ENCODE peak calls at places on chromosomes 4 and X, in ten cellular contexts. X, Q, N, A, V, U, S, E, O and Z are unnamed samples.

GRCh38 chr4:137523329-137523728 is 9.0 kb downstream of the PCDH18 start:
- DNase-seq in X (no peak), Q (no peak), N (no peak), A (no peak), V (no peak), U (no peak), S (no peak), E (no peak), O (no peak), Z (no peak)

GRCh38 chr4:138181288-138181687 is 60.9 kb downstream of the SLC7A11 start:
- DNase-seq in X (peak; percentile 78), Q (no peak), N (no peak), A (no peak), V (peak; percentile 29), U (no peak), S (no peak), E (no peak), O (peak; percentile 73), Z (no peak)

GRCh38 chr4:77015390-77015789 is 60.4 kb downstream of the CCNI start:
- DNase-seq in X (no peak), Q (no peak), N (no peak), A (no peak), V (no peak), U (no peak), S (no peak), E (no peak), O (no peak), Z (peak; percentile 32)

GRCh38 chr4:97994765-97995465 is 148.4 kb downstream of the STPG2 start:
- DNase-seq in X (no peak), Q (no peak), N (no peak), A (no peak), V (no peak), U (no peak), S (no peak), E (no peak), O (no peak), Z (peak; percentile 86)

GRCh38 chr4:37723067-37723466 is 36.9 kb upstream of the RELL1 start:
- DNase-seq in X (no peak), Q (no peak), N (no peak), A (no peak), V (no peak), U (no peak), S (no peak), E (no peak), O (no peak), Z (no peak)

GRCh38 chr4:176549161-176549865 is 229.5 kb downstream of the SPCS3 start:
- DNase-seq in X (no peak), Q (no peak), N (no peak), A (no peak), V (no peak), U (no peak), S (no peak), E (no peak), O (peak; percentile 18), Z (peak; percentile 85)

GRCh38 chrX:6990552-6991193 is 156.8 kb upstream of the STS start:
- DNase-seq in X (no peak), Q (no peak), N (no peak), A (no peak), V (no peak), U (no peak), S (no peak), E (no peak), O (no peak), Z (peak; percentile 24)

GRCh38 chr4:157204634-157205244 is 15.8 kb upstream of the GRIA2 start:
- DNase-seq in X (peak; percentile 13), Q (peak; percentile 30), N (no peak), A (no peak), V (no peak), U (no peak), S (peak; percentile 56), E (peak; percentile 63), O (peak; percentile 24), Z (peak; percentile 14)

GRCh38 chrX:16711219-16712115 is 1.0 kb downstream of the CTPS2 start:
- DNase-seq in X (no peak), Q (peak; percentile 44), N (no peak), A (no peak), V (no peak), U (no peak), S (no peak), E (peak; percentile 30), O (no peak), Z (no peak)

GRCh38 chrX:51494409-51494808 is 2.0 kb downstream of the NUDT11 start:
- DNase-seq in X (peak; percentile 20), Q (no peak), N (no peak), A (no peak), V (no peak), U (no peak), S (no peak), E (no peak), O (peak; percentile 10), Z (no peak)

DNA sequence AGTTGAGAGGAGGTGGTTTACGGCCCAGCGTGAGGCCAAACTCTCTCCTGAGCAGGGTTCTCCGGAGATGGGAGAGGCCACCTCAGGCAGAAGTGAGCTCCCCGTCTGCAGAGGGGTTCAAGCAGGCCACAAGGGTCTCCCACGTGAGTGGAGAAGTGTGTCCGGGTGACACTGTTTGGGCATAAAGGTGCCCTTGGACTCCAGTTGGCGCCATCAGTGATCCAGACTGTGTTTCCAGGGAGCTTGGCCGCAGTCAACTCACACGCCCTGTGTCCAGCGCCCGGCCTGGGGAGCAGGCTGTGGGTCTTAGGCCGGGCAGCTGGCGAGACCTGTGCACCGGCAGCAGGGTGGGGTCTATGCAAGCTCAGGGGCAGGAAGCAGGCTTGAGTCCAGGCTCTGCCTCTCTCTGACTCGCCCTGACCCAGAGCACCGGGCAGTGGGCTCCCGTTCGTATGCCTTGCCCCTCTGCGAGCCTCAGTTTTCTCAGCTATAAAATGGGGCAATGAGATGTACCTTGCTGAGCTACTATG is 24.6 kb upstream of the HTRA3 start:
- DNase-seq in X (no peak), Q (no peak), N (no peak), A (no peak), V (no peak), U (no peak), S (no peak), E (no peak), O (no peak), Z (no peak)
- TF ChIP-seq CTCF in X (no peak), Q (no peak), N (no peak), A (no peak), V (no peak), U (no peak), S (no peak), E (no peak), O (no peak), Z (no peak)

GRCh38 chrX:40007746-40008705 is 89.7 kb downstream of the BCOR start:
- DNase-seq in X (no peak), Q (peak; percentile 43), N (no peak), A (no peak), V (peak; percentile 32), U (no peak), S (no peak), E (no peak), O (no peak), Z (no peak)
- H3K4me3 ChIP-seq in X (no peak overlapping the region), Q (no peak overlapping the region), N (peak overlapping the region; percentile 40), A (no peak overlapping the region), V (no peak overlapping the region), U (no peak overlapping the region), S (peak overlapping the region; percentile 30), E (no peak overlapping the region), O (no peak overlapping the region), Z (no peak overlapping the region)

GRCh38 chrX:69138512-69138911 is 26.7 kb downstream of the PJA1 start:
- DNase-seq in X (peak; percentile 14), Q (no peak), N (no peak), A (no peak), V (no peak), U (no peak), S (no peak), E (no peak), O (peak; percentile 41), Z (no peak)

GRCh38 chrX:69136546-69137331 is 28.5 kb downstream of the PJA1 start:
- DNase-seq in X (peak; percentile 27), Q (no peak), N (peak; percentile 32), A (no peak), V (peak; percentile 52), U (no peak), S (no peak), E (no peak), O (peak; percentile 67), Z (no peak)

GRCh38 chrX:69139516-69139915 is 25.7 kb downstream of the PJA1 start:
- DNase-seq in X (no peak), Q (peak; percentile 71), N (no peak), A (no peak), V (no peak), U (no peak), S (no peak), E (no peak), O (no peak), Z (no peak)

GRCh38 chrX:69137911-69138310 is 27.3 kb downstream of the PJA1 start:
- DNase-seq in X (peak; percentile 16), Q (no peak), N (no peak), A (no peak), V (no peak), U (no peak), S (no peak), E (no peak), O (peak; percentile 45), Z (no peak)

DNA sequence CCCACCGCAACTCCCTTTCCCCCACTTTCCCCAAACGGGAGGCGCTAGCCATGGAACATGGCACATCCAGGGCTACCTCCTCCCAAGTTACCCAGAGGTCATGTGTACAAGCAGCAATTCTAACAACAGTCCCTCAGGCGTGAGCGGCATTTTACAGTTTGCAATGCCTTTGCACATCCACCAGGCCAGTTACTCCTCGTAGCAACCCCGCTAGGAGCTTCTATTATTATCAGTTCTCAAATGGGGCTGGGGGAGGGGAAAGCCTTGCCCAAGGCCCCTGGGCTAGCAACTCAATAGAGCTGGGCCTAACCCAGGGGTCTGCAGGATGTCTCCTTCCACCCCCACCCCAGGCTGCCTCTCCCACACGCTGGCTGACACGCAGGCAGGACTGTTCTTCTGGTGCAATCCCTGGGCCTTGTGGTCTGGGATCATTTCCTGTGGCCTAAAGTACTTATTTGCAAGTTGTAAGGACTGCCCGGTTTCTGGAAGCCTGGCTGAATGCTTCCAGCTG is 27.8 kb downstream of the PJA1 start:
- DNase-seq in X (peak; percentile 82), Q (no peak), N (no peak), A (no peak), V (peak; percentile 54), U (no peak), S (no peak), E (no peak), O (peak; percentile 90), Z (no peak)
- TF ChIP-seq CTCF in X (no peak), Q (no peak), N (no peak), A (no peak), V (no peak), U (no peak), S (no peak), E (no peak), O (no peak), Z (no peak)

DNA sequence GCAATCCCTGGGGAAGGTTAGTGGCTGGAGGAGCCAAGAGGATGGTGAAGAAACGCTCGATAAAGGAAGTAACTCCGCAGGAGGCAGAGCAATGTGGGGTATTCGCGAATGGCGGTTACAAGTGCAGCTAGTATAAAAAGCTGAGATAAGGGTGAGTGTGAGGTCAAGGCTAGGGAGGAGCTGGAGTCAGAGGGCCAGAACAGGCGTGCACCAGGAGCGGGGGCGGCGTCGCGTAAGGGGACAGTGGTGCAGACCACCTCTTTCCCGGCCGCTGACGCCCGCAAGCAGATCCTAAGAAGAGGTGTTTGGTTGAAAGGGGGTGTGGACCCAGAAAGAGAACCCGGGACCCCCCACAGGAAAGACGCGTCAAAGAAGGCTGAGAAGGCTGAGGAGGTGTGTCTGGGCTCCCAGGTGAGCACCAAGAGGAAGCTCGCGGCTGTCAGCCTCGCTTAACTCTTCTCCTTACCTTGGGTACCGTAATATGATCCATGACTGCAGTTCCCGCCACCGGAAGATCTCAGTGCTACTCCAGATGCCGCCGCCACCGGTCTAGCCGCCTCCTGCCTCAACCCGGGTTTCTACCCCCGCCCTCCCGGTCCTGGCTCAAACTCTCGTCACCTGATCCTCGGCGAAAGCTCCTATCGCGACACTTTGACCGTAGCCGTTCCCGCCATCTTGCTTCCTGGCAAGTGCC is at the start of gene MTMR8:
- DNase-seq in X (no peak), Q (peak; percentile 75), N (peak; percentile 67), A (peak; percentile 76), V (peak; percentile 60), U (peak; percentile 83), S (peak; percentile 78), E (peak; percentile 80), O (peak; percentile 0), Z (peak; percentile 63)
- H3K4me3 ChIP-seq in X (no peak within 1 kb of the TSS), Q (peak within 1 kb of the TSS; percentile 62), N (peak within 1 kb of the TSS; percentile 82), A (peak within 1 kb of the TSS; percentile 47), V (peak within 1 kb of the TSS; percentile 64), U (peak within 1 kb of the TSS; percentile 71), S (peak within 1 kb of the TSS; percentile 67), E (peak within 1 kb of the TSS; percentile 47), O (peak within 1 kb of the TSS; percentile 40), Z (peak within 1 kb of the TSS; percentile 58)